ENCODE peak calls at places on chromosomes 16 and 17, in nine cellular contexts. B is K562, D is psoas muscle, T is heart left ventricle, U is body of pancreas, Z is small intestine, Q is GM23338, W is tibial artery, F is endodermal cell. Y is an unnamed sample. For H3K36me3, the result is how much of the 10 kb centered on the place peaks cover.

GRCh38 chr17:322006-322780 is 30.4 kb downstream of the RPH3AL start:
- DNase-seq in U (no peak), B (no peak), T (no peak), W (no peak), Q (no peak), Z (no peak), F (no peak), D (no peak), Y (no peak)

GRCh38 chr16:79525132-79525531 is 75.4 kb downstream of the MAF start:
- DNase-seq in Q (no peak), F (no peak), Z (no peak), W (no peak), B (no peak), T (no peak), U (no peak), D (no peak), Y (no peak)

GRCh38 chr17:57338257-57338919 is 82.1 kb downstream of the MSI2 start:
- DNase-seq in B (no peak), D (no peak), Q (peak), W (no peak), Z (no peak), U (no peak), T (no peak), F (no peak), Y (no peak)

GRCh38 chr16:72924487-72924886 is 123.4 kb downstream of the ZFHX3 start:
- DNase-seq in F (no peak), Q (no peak), U (no peak), T (no peak), B (no peak), Z (no peak), D (no peak), W (no peak), Y (no peak)

GRCh38 chr17:80694085-80694991 is 149.7 kb downstream of the RPTOR start:
- DNase-seq in B (no peak), Q (no peak), F (no peak), T (no peak), D (no peak), Z (no peak), U (no peak), W (no peak), Y (no peak)

GRCh38 chr17:670286-670685 is 44.4 kb downstream of the VPS53 start:
- DNase-seq in Q (no peak), D (no peak), Z (no peak), U (no peak), F (no peak), T (no peak), B (no peak), W (no peak), Y (no peak)

GRCh38 chr17:75146597-75146996 is 7.7 kb downstream of the JPT1 start:
- DNase-seq in U (no peak), W (no peak), B (no peak), Z (no peak), D (no peak), T (no peak), F (no peak), Q (no peak), Y (no peak)

GRCh38 chr17:76410328-76410965 is 26.0 kb downstream of the SPHK1 start:
- DNase-seq in B (no peak), W (no peak), T (no peak), F (no peak), U (no peak), Z (no peak), Q (no peak), D (no peak), Y (no peak)

GRCh38 chr17:82231562-82232321 is 2.9 kb downstream of the SLC16A3 start:
- DNase-seq in T (peak), F (peak), D (peak), Q (peak), Z (peak), U (peak), W (peak), B (peak), Y (peak)

DNA sequence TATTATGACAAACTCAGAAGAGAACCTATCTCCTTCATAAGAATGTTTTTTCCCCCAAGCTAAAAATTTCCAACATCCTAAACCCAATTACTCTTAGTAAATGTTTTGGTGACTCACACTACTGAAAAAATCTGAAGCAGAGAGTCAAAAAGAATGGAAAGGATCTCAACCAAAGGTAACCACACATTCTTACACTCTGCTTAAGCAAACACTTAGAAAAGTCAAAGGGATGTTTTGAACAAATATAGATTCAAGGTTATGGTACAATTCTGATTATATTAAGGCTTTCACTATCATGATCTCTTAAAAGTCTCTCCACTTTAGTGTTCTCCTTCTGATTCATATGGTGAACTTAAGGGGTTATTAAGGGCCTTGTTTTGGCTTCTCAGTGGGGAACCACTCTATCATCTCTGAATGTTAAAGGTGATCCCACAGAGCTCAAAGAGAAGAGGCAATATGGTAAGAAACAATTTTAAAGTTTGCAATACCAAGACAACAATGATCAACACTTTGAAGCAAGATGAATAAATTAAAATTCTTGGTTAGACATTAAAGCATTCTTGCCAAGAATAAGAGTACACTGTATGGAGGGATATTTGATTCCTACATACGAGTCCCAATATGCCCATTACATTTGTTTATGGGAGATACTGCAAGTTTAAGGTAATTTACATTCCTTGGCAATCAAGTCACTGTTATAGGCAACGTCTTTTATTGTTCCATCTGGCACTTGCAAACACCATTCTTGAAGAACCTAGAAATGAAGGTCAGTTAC is 69.2 kb downstream of the CDC27 start:
- DNase-seq in W (no peak), D (no peak), B (no peak), Q (no peak), Z (no peak), T (no peak), F (no peak), U (no peak), Y (no peak)
- H3K27ac ChIP-seq in W (no peak), D (no peak), B (no peak), Q (no peak), Z (no peak), T (no peak), F (no peak), U (no peak), Y (no peak)

GRCh38 chr16:796296-797119 is 4.0 kb downstream of the GNG13 start:
- DNase-seq in U (no peak), Q (no peak), Z (no peak), B (no peak), W (no peak), T (no peak), F (no peak), D (no peak), Y (no peak)
- H3K36me3 ChIP-seq in U (under half), Q (under half), Z (under half), B (under half), W (under half), T (under half), F (under half), D (under half), Y (under half)

GRCh38 chr16:55033225-55034156 is 102.8 kb downstream of the IRX5 start:
- DNase-seq in B (no peak), D (no peak), T (no peak), Q (no peak), F (no peak), W (no peak), Z (no peak), U (no peak), Y (no peak)
- H3K27ac ChIP-seq in B (no peak), D (no peak), T (no peak), Q (no peak), F (no peak), W (no peak), Z (no peak), U (no peak), Y (no peak)

GRCh38 chr16:29912087-29912486 is 11.8 kb downstream of the ASPHD1 start:
- DNase-seq in F (no peak), U (no peak), Z (no peak), W (no peak), Q (peak), T (no peak), D (no peak), B (no peak), Y (no peak)

GRCh38 chr16:29913514-29913913 is 12.5 kb downstream of the KCTD13 start:
- DNase-seq in F (no peak), W (no peak), Z (no peak), B (no peak), U (no peak), D (no peak), Q (no peak), T (no peak), Y (no peak)

GRCh38 chr16:29911676-29912010 is 11.4 kb downstream of the ASPHD1 start:
- DNase-seq in Z (no peak), F (peak), B (no peak), D (no peak), U (no peak), T (no peak), W (no peak), Q (peak), Y (no peak)

GRCh38 chr16:29916979-29917378 is 9.0 kb downstream of the KCTD13 start:
- DNase-seq in F (no peak), T (no peak), B (no peak), Z (no peak), W (no peak), D (no peak), Q (no peak), U (no peak), Y (no peak)

GRCh38 chr16:29915590-29916247 is 10.3 kb downstream of the KCTD13 start:
- DNase-seq in D (no peak), F (no peak), Q (no peak), B (no peak), Z (no peak), U (no peak), W (no peak), T (no peak), Y (no peak)
- H3K36me3 ChIP-seq in D (under half), F (under half), Q (under half), B (under half), Z (under half), U (under half), W (under half), T (under half), Y (under half)

GRCh38 chr16:83300326-83300725 is 507.5 kb upstream of the HSBP1 start:
- DNase-seq in U (no peak), Z (no peak), Q (no peak), F (no peak), B (no peak), D (no peak), T (no peak), W (peak), Y (no peak)

GRCh38 chr16:83301966-83302365 is 505.8 kb upstream of the HSBP1 start:
- DNase-seq in Z (no peak), B (no peak), W (no peak), Q (no peak), T (no peak), U (no peak), F (no peak), D (no peak), Y (no peak)

GRCh38 chr16:83307206-83307990 is 500.4 kb upstream of the HSBP1 start:
- DNase-seq in Q (no peak), U (no peak), Z (no peak), W (no peak), D (no peak), F (no peak), T (no peak), B (no peak), Y (no peak)

GRCh38 chr16:83308414-83308813 is 499.4 kb upstream of the HSBP1 start:
- DNase-seq in T (no peak), F (no peak), Q (no peak), D (no peak), B (no peak), W (no peak), U (no peak), Z (no peak), Y (no peak)

GRCh38 chr16:83305092-83305491 is 502.7 kb upstream of the HSBP1 start:
- DNase-seq in Z (no peak), D (no peak), F (no peak), Q (no peak), W (no peak), U (no peak), B (no peak), T (no peak), Y (no peak)
- H3K27ac ChIP-seq in Z (no peak), D (no peak), F (no peak), Q (no peak), W (no peak), U (no peak), B (no peak), T (no peak), Y (no peak)

DNA sequence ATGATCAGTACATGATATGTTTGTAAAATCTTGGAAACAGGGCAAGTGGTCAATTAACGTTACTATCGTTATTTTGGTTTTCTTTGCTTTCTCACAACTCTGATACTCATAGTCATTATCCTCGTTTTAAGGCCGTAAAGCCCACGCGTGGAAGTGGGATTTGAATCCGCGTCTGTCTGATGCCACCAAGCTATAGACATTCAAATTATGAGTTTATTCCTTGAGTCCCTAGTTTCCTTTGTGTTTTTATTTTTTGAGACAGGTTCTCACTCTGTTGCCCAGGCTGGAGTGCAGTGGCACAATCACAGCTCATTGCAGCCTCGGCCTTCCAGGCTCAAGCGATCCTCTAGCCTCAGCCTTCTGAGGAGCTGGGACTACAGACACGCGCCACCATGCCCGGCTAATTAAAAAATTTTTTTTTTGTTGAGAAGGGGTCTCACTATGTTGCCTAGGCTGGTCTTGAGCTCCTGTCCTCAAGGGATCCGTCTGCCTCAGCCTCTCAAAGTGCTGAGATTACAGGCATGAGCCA is 1.0 kb downstream of the DCTN5 start:
- DNase-seq in W (no peak), F (no peak), D (no peak), U (no peak), T (no peak), B (peak), Q (no peak), Z (no peak), Y (no peak)
- H3K36me3 ChIP-seq in W (under half), F (under half), D (under half), U (under half), T (under half), B (under half), Q (under half), Z (under half), Y (under half)

GRCh38 chr17:2405247-2405926 is 4.5 kb upstream of the MNT start:
- DNase-seq in U (no peak), Z (no peak), T (no peak), D (no peak), B (no peak), W (no peak), F (peak), Q (no peak), Y (no peak)
- H3K27ac ChIP-seq in U (no peak), Z (peak), T (no peak), D (peak), B (no peak), W (peak), F (no peak), Q (no peak), Y (peak)